ENCODE peak calls at places on chromosome X, in four cellular contexts. One of them, this sample, is unnamed. For H3K4me1, the result is how much of the 10 kb centered on the place peaks cover.

GRCh38 chrX:75746891-75747639 is 38.0 kb downstream of the MAGEE2 start:
- DNase-seq in MM.1S: no peak
- DNase-seq in thoracic aorta: no peak
- DNase-seq in body of pancreas: peak
- DNase-seq in this sample: peak

GRCh38 chrX:130108647-130109428 is 1.5 kb downstream of the ELF4 start:
- DNase-seq in MM.1S: no peak
- DNase-seq in thoracic aorta: no peak
- DNase-seq in body of pancreas: no peak
- DNase-seq in this sample: no peak

GRCh38 chrX:101287402-101287801 is 3.7 kb downstream of the TAF7L start:
- DNase-seq in MM.1S: peak
- DNase-seq in thoracic aorta: no peak
- DNase-seq in body of pancreas: no peak
- DNase-seq in this sample: no peak

GRCh38 chrX:109928596-109929335 is 74.1 kb upstream of the TMEM164 start:
- DNase-seq in MM.1S: no peak
- DNase-seq in thoracic aorta: no peak
- DNase-seq in body of pancreas: no peak
- DNase-seq in this sample: no peak

GRCh38 chrX:15769300-15769954 is 20.9 kb upstream of the ZRSR2 start:
- DNase-seq in MM.1S: no peak
- DNase-seq in thoracic aorta: no peak
- DNase-seq in body of pancreas: no peak
- DNase-seq in this sample: no peak

GRCh38 chrX:68665502-68665901 is 18.0 kb downstream of the STARD8 start:
- DNase-seq in MM.1S: no peak
- DNase-seq in thoracic aorta: no peak
- DNase-seq in body of pancreas: no peak
- DNase-seq in this sample: no peak

GRCh38 chrX:53940180-53940579 is 104.1 kb downstream of the PHF8 start:
- DNase-seq in MM.1S: no peak
- DNase-seq in thoracic aorta: no peak
- DNase-seq in body of pancreas: no peak
- DNase-seq in this sample: no peak

GRCh38 chrX:48466696-48467095 is 3.4 kb downstream of the SLC38A5 start:
- DNase-seq in MM.1S: no peak
- DNase-seq in thoracic aorta: no peak
- DNase-seq in body of pancreas: peak
- DNase-seq in this sample: peak

GRCh38 chrX:115226929-115227328 is 7.0 kb downstream of the LRCH2 start:
- DNase-seq in MM.1S: peak
- DNase-seq in thoracic aorta: no peak
- DNase-seq in body of pancreas: no peak
- DNase-seq in this sample: no peak

GRCh38 chrX:15973299-15973698 is 118.7 kb upstream of the AP1S2 start:
- DNase-seq in MM.1S: peak
- DNase-seq in thoracic aorta: no peak
- DNase-seq in body of pancreas: no peak
- DNase-seq in this sample: no peak

GRCh38 chrX:120290107-120290506 is 21.2 kb downstream of the TMEM255A start:
- DNase-seq in MM.1S: no peak
- DNase-seq in thoracic aorta: no peak
- DNase-seq in body of pancreas: no peak
- DNase-seq in this sample: no peak
- H3K4me1 ChIP-seq in MM.1S: under half
- H3K4me1 ChIP-seq in thoracic aorta: under half
- H3K4me1 ChIP-seq in body of pancreas: under half
- H3K4me1 ChIP-seq in this sample: under half

GRCh38 chrX:13091111-13091765 is 46.8 kb upstream of the FAM9C start:
- DNase-seq in MM.1S: no peak
- DNase-seq in thoracic aorta: no peak
- DNase-seq in body of pancreas: no peak
- DNase-seq in this sample: no peak

GRCh38 chrX:13094374-13094773 is 50.0 kb upstream of the FAM9C start:
- DNase-seq in MM.1S: no peak
- DNase-seq in thoracic aorta: no peak
- DNase-seq in body of pancreas: no peak
- DNase-seq in this sample: no peak

GRCh38 chrX:13093489-13094140 is 49.2 kb upstream of the FAM9C start:
- DNase-seq in MM.1S: no peak
- DNase-seq in thoracic aorta: no peak
- DNase-seq in body of pancreas: no peak
- DNase-seq in this sample: no peak

GRCh38 chrX:13090261-13091110 is 46.1 kb upstream of the FAM9C start:
- DNase-seq in MM.1S: no peak
- DNase-seq in thoracic aorta: no peak
- DNase-seq in body of pancreas: no peak
- DNase-seq in this sample: no peak

DNA sequence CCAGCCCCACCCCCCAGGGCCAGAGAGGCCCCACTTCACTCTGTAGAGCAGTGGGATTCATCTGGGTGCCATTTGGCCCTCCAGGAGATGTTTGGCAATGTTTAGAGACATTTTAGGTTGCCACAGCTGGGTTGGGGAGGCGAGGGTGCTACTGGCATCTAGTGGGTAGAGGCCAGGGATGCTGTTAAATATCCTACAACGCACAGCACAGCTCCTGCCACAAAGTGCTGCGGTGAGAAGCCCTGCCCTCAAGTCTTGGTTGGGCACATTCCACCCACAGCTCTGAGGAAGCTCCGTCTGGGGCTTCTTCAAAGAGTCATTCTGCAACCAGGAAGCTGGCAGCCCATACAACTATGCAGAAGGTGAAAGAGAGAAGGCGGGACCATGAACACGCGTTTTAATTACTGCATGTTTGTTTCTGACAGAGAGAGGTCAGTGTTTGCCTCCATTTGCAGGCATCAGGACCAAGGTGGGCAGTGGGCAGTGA is 48.1 kb upstream of the FAM9C start:
- DNase-seq in MM.1S: no peak
- DNase-seq in thoracic aorta: no peak
- DNase-seq in body of pancreas: no peak
- DNase-seq in this sample: no peak
- H3K4me1 ChIP-seq in MM.1S: under half
- H3K4me1 ChIP-seq in thoracic aorta: under half
- H3K4me1 ChIP-seq in body of pancreas: under half
- H3K4me1 ChIP-seq in this sample: under half

GRCh38 chrX:40087574-40088298 is 10.0 kb downstream of the BCOR start:
- DNase-seq in MM.1S: no peak
- DNase-seq in thoracic aorta: no peak
- DNase-seq in body of pancreas: no peak
- DNase-seq in this sample: no peak

GRCh38 chrX:40086569-40087335 is 11.0 kb downstream of the BCOR start:
- DNase-seq in MM.1S: no peak
- DNase-seq in thoracic aorta: no peak
- DNase-seq in body of pancreas: peak
- DNase-seq in this sample: no peak

GRCh38 chrX:40088803-40089540 is 8.8 kb downstream of the BCOR start:
- DNase-seq in MM.1S: no peak
- DNase-seq in thoracic aorta: no peak
- DNase-seq in body of pancreas: no peak
- DNase-seq in this sample: no peak

GRCh38 chrX:40090050-40090804 is 7.5 kb downstream of the BCOR start:
- DNase-seq in MM.1S: no peak
- DNase-seq in thoracic aorta: no peak
- DNase-seq in body of pancreas: peak
- DNase-seq in this sample: peak

GRCh38 chrX:40088299-40088625 is 9.5 kb downstream of the BCOR start:
- DNase-seq in MM.1S: no peak
- DNase-seq in thoracic aorta: no peak
- DNase-seq in body of pancreas: no peak
- DNase-seq in this sample: no peak
- H3K4me1 ChIP-seq in MM.1S: under half
- H3K4me1 ChIP-seq in thoracic aorta: under half
- H3K4me1 ChIP-seq in body of pancreas: half or more
- H3K4me1 ChIP-seq in this sample: under half

GRCh38 chrX:41110801-41111625 is 25.8 kb downstream of the USP9X start:
- DNase-seq in MM.1S: no peak
- DNase-seq in thoracic aorta: no peak
- DNase-seq in body of pancreas: no peak
- DNase-seq in this sample: no peak

GRCh38 chrX:41105005-41105404 is 19.8 kb downstream of the USP9X start:
- DNase-seq in MM.1S: no peak
- DNase-seq in thoracic aorta: no peak
- DNase-seq in body of pancreas: no peak
- DNase-seq in this sample: no peak

GRCh38 chrX:41108007-41108683 is 22.9 kb downstream of the USP9X start:
- DNase-seq in MM.1S: no peak
- DNase-seq in thoracic aorta: no peak
- DNase-seq in body of pancreas: no peak
- DNase-seq in this sample: no peak

GRCh38 chrX:41108684-41109205 is 23.5 kb downstream of the USP9X start:
- DNase-seq in MM.1S: no peak
- DNase-seq in thoracic aorta: no peak
- DNase-seq in body of pancreas: no peak
- DNase-seq in this sample: no peak
- H3K4me1 ChIP-seq in MM.1S: under half
- H3K4me1 ChIP-seq in thoracic aorta: under half
- H3K4me1 ChIP-seq in body of pancreas: under half
- H3K4me1 ChIP-seq in this sample: under half

GRCh38 chrX:77925764-77926163 is 15.3 kb downstream of the ATP7A start:
- DNase-seq in MM.1S: peak
- DNase-seq in thoracic aorta: no peak
- DNase-seq in body of pancreas: no peak
- DNase-seq in this sample: no peak
- H3K4me1 ChIP-seq in MM.1S: under half
- H3K4me1 ChIP-seq in thoracic aorta: under half
- H3K4me1 ChIP-seq in body of pancreas: under half
- H3K4me1 ChIP-seq in this sample: under half

GRCh38 chrX:13283512-13283911 is 36.3 kb downstream of the ATXN3L start:
- DNase-seq in MM.1S: peak
- DNase-seq in thoracic aorta: no peak
- DNase-seq in body of pancreas: no peak
- DNase-seq in this sample: no peak
- H3K4me1 ChIP-seq in MM.1S: under half
- H3K4me1 ChIP-seq in thoracic aorta: under half
- H3K4me1 ChIP-seq in body of pancreas: under half
- H3K4me1 ChIP-seq in this sample: under half

GRCh38 chrX:18457000-18457399 is 31.6 kb downstream of the CDKL5 start:
- DNase-seq in MM.1S: no peak
- DNase-seq in thoracic aorta: no peak
- DNase-seq in body of pancreas: no peak
- DNase-seq in this sample: no peak
- H3K4me1 ChIP-seq in MM.1S: under half
- H3K4me1 ChIP-seq in thoracic aorta: under half
- H3K4me1 ChIP-seq in body of pancreas: under half
- H3K4me1 ChIP-seq in this sample: under half

GRCh38 chrX:1391370-1391706 is 575 bp downstream of the SLC25A6 start:
- DNase-seq in MM.1S: no peak
- DNase-seq in thoracic aorta: no peak
- DNase-seq in body of pancreas: no peak
- DNase-seq in this sample: peak
- H3K4me1 ChIP-seq in MM.1S: under half
- H3K4me1 ChIP-seq in thoracic aorta: under half
- H3K4me1 ChIP-seq in body of pancreas: under half
- H3K4me1 ChIP-seq in this sample: under half